ENCODE peak calls at places on chromosomes 13 and 19, in ten cellular contexts. T is T-helper 2 cell; W is nephron progenitor cell; V is activated CD8-positive, alpha-beta memory T cell treated with anti-CD3 and anti-CD28 coated beads for 1 hour; J is mucosa of descending colon; Z is stimulated activated CD4-positive, alpha-beta T cell treated with anti-CD3 and anti-CD28 coated beads, Interleukin-4, amount 100 ng/mL, for 4 hours; N is A172; C is astrocyte of the hippocampus; E is astrocyte of the spinal cord; M is COLO829. S is an unnamed sample.

GRCh38 chr19:50167314-50167721 is 4.2 kb upstream of the IZUMO2 start:
- DNase-seq in Z (no peak), J (peak), T (no peak), E (no peak), W (peak), V (no peak), N (peak), C (peak), M (no peak), S (no peak)

GRCh38 chr19:55312621-55313117 is 12.5 kb downstream of the TMEM150B start:
- DNase-seq in T (no peak), W (no peak), E (no peak), Z (no peak), V (no peak), J (no peak), N (no peak), C (no peak), M (no peak), S (no peak)

GRCh38 chr13:40777166-40777956 is 6.4 kb upstream of the MRPS31 start:
- DNase-seq in M (no peak), T (no peak), N (peak), E (peak), V (no peak), W (peak), J (no peak), Z (peak), C (peak), S (peak)

GRCh38 chr13:100530645-100531044 is 57.9 kb downstream of the GGACT start:
- DNase-seq in Z (no peak), E (no peak), W (no peak), T (no peak), N (no peak), M (no peak), J (no peak), V (no peak), C (no peak), S (no peak)

GRCh38 chr13:107124129-107124718 is 556.3 kb upstream of the ARGLU1 start:
- DNase-seq in J (no peak), C (peak), M (peak), Z (no peak), T (no peak), V (no peak), W (no peak), E (peak), N (peak), S (no peak)

GRCh38 chr19:18167975-18168645 is 5.5 kb upstream of the IFI30 start:
- DNase-seq in T (peak), W (peak), N (peak), V (no peak), E (no peak), J (no peak), M (peak), Z (peak), C (peak), S (peak)

GRCh38 chr13:75687145-75687763 is 51.1 kb downstream of the LMO7 start:
- DNase-seq in V (no peak), J (no peak), Z (no peak), M (peak), W (no peak), T (no peak), C (peak), E (peak), N (peak), S (no peak)

GRCh38 chr13:97866346-97866745 is 87.1 kb upstream of the IPO5 start:
- DNase-seq in W (no peak), T (no peak), E (no peak), M (no peak), J (no peak), C (no peak), Z (no peak), V (no peak), N (no peak), S (no peak)

GRCh38 chr19:46491975-46492682 is 3.5 kb downstream of the PNMA8B start:
- DNase-seq in T (no peak), C (no peak), M (no peak), J (no peak), W (no peak), Z (no peak), N (no peak), V (no peak), E (no peak), S (no peak)

GRCh38 chr13:94620286-94620896 is 18.7 kb downstream of the GPR180 start:
- DNase-seq in J (no peak), C (peak), W (peak), T (no peak), E (peak), V (no peak), N (peak), M (no peak), Z (no peak), S (no peak)

GRCh38 chr13:28396053-28396452 is 98.9 kb downstream of the FLT1 start:
- DNase-seq in E (no peak), W (no peak), V (no peak), M (no peak), J (no peak), N (no peak), T (no peak), Z (no peak), C (no peak), S (no peak)

GRCh38 chr13:41520699-41521630 is 63.6 kb downstream of the RGCC start:
- DNase-seq in C (peak), Z (no peak), M (no peak), V (no peak), N (no peak), W (no peak), E (no peak), T (no peak), J (no peak), S (peak)

GRCh38 chr13:88417801-88418200 is 746.6 kb downstream of the SLITRK5 start:
- DNase-seq in J (no peak), W (no peak), M (no peak), V (no peak), T (no peak), N (no peak), Z (no peak), E (no peak), C (no peak), S (no peak)

GRCh38 chr19:38539751-38540150 is 78.0 kb downstream of the MAP4K1 start:
- DNase-seq in T (no peak), E (no peak), W (no peak), C (no peak), J (no peak), N (no peak), M (no peak), V (no peak), Z (no peak), S (no peak)

GRCh38 chr13:98575009-98575866 is 1.7 kb downstream of the STK24 start:
- DNase-seq in Z (no peak), E (peak), V (no peak), M (no peak), T (no peak), C (peak), W (no peak), N (peak), J (no peak), S (no peak)

GRCh38 chr13:44758595-44759221 is 182.6 kb upstream of the TSC22D1 start:
- DNase-seq in T (no peak), J (no peak), W (no peak), V (no peak), E (peak), C (peak), N (peak), Z (peak), M (peak), S (no peak)

GRCh38 chr19:50858896-50859295 is 4.2 kb downstream of the KLK3 start:
- DNase-seq in N (no peak), J (peak), C (no peak), Z (no peak), T (no peak), E (no peak), V (no peak), M (no peak), W (no peak), S (peak)

GRCh38 chr19:33397536-33398360 is 24.2 kb downstream of the CEBPG start:
- DNase-seq in E (no peak), M (no peak), V (no peak), N (no peak), T (no peak), W (peak), Z (no peak), C (no peak), J (peak), S (peak)

S was measured in Peyer's patch.